ENCODE peak calls at places on chromosomes 7 and 10, in ten cellular contexts. A, T, J, Q, P, S, B, Y, H and L are unnamed samples.

GRCh38 chr7:71191766-71192165 is 59.8 kb downstream of the GALNT17 start:
- DNase-seq in A (no peak), T (no peak), J (no peak), Q (no peak), P (no peak), S (no peak), B (no peak), Y (no peak), H (no peak), L (no peak)

GRCh38 chr7:151756076-151756731 is 120.7 kb downstream of the PRKAG2 start:
- DNase-seq in A (no peak), T (no peak), J (no peak), Q (no peak), P (no peak), S (no peak), B (peak), Y (no peak), H (peak), L (no peak)

GRCh38 chr10:33193867-33194521 is 140.5 kb downstream of the NRP1 start:
- DNase-seq in A (peak), T (peak), J (no peak), Q (no peak), P (no peak), S (no peak), B (peak), Y (peak), H (peak), L (no peak)

GRCh38 chr7:116547347-116547746 is 22.5 kb downstream of the CAV1 start:
- DNase-seq in A (no peak), T (no peak), J (no peak), Q (no peak), P (no peak), S (no peak), B (peak), Y (no peak), H (peak), L (no peak)

GRCh38 chr10:122474145-122474739 is 12.9 kb downstream of the HTRA1 start:
- DNase-seq in A (peak), T (no peak), J (no peak), Q (no peak), P (no peak), S (no peak), B (no peak), Y (no peak), H (no peak), L (no peak)

GRCh38 chr10:123007558-123008378 is 827 bp downstream of the IKZF5 start:
- DNase-seq in A (peak), T (no peak), J (peak), Q (peak), P (peak), S (peak), B (peak), Y (peak), H (peak), L (no peak)

GRCh38 chr7:46930336-46930735 is 651.6 kb downstream of the TNS3 start:
- DNase-seq in A (no peak), T (peak), J (no peak), Q (no peak), P (peak), S (no peak), B (peak), Y (no peak), H (peak), L (no peak)

GRCh38 chr7:30886608-30887011 is 25.0 kb upstream of the AQP1 start:
- DNase-seq in A (peak), T (peak), J (no peak), Q (no peak), P (no peak), S (no peak), B (no peak), Y (no peak), H (no peak), L (no peak)

GRCh38 chr10:121928528-121928884 is 675 bp upstream of the ATE1 start:
- DNase-seq in A (no peak), T (no peak), J (no peak), Q (peak), P (no peak), S (no peak), B (peak), Y (no peak), H (peak), L (no peak)

GRCh38 chr7:68744036-68744435 is 854.2 kb upstream of the AUTS2 start:
- DNase-seq in A (no peak), T (no peak), J (no peak), Q (no peak), P (no peak), S (no peak), B (no peak), Y (no peak), H (no peak), L (no peak)

GRCh38 chr10:60314306-60314940 is 75.3 kb downstream of the ANK3 start:
- DNase-seq in A (peak), T (no peak), J (no peak), Q (no peak), P (no peak), S (peak), B (peak), Y (peak), H (peak), L (no peak)

GRCh38 chr10:121598261-121599249 is at the start of gene FGFR2:
- DNase-seq in A (peak), T (no peak), J (peak), Q (peak), P (no peak), S (peak), B (peak), Y (peak), H (no peak), L (peak)

GRCh38 chr10:51964630-51965029 is 265.2 kb upstream of the CSTF2T start:
- DNase-seq in A (no peak), T (no peak), J (no peak), Q (no peak), P (no peak), S (no peak), B (no peak), Y (no peak), H (peak), L (no peak)

GRCh38 chr10:60298408-60299389 is 91.0 kb downstream of the ANK3 start:
- DNase-seq in A (no peak), T (no peak), J (no peak), Q (no peak), P (no peak), S (no peak), B (no peak), Y (no peak), H (no peak), L (no peak)